ENCODE peak calls at places on chromosomes 5 and 9, in nine cellular contexts. L is stromal cell of bone marrow; X is mucosa of gallbladder; P is fibroblast of mammary gland; N is upper lobe of right lung; A is AG04450; B is activated naive CD4-positive, alpha-beta T cell; O is cerebellum; E is PC-3. T is an unnamed sample.

GRCh38 chr5:133235696-133236426 is 184.0 kb downstream of the HSPA4 start:
- DNase-seq in L (no peak), X (no peak), P (no peak), N (peak; percentile 11), A (no peak), B (no peak), O (no peak), E (peak; percentile 17), T (no peak)

GRCh38 chr9:76456202-76456926 is 2.6 kb upstream of the GCNT1 start:
- DNase-seq in L (no peak), X (peak; percentile 58), P (peak; percentile 18), N (no peak), A (peak; percentile 55), B (no peak), O (no peak), E (peak; percentile 7), T (no peak)

GRCh38 chr5:1007221-1007680 is 1.4 kb upstream of the NKD2 start:
- DNase-seq in L (no peak), X (no peak), P (no peak), N (peak; percentile 64), A (no peak), B (no peak), O (no peak), E (no peak), T (peak; percentile 53)

GRCh38 chr5:120463991-120464626 is at the start of gene PRR16:
- DNase-seq in L (peak; percentile 60), X (no peak), P (peak; percentile 63), N (peak; percentile 72), A (no peak), B (no peak), O (peak; percentile 80), E (peak; percentile 56), T (peak; percentile 77)

GRCh38 chr9:37471942-37472679 is 6.9 kb upstream of the ZBTB5 start:
- DNase-seq in L (no peak), X (peak; percentile 42), P (peak; percentile 90), N (no peak), A (peak; percentile 83), B (no peak), O (no peak), E (peak; percentile 96), T (no peak)

GRCh38 chr5:5364932-5365331 is 57.5 kb upstream of the ICE1 start:
- DNase-seq in L (no peak), X (no peak), P (no peak), N (no peak), A (no peak), B (no peak), O (no peak), E (no peak), T (no peak)

GRCh38 chr9:98022447-98022846 is 34.1 kb upstream of the NANS start:
- DNase-seq in L (no peak), X (no peak), P (peak; percentile 52), N (no peak), A (no peak), B (no peak), O (no peak), E (no peak), T (no peak)

GRCh38 chr9:78927099-78927940 is 630.4 kb downstream of the PSAT1 start:
- DNase-seq in L (no peak), X (no peak), P (no peak), N (no peak), A (no peak), B (no peak), O (no peak), E (peak; percentile 9), T (no peak)

GRCh38 chr5:116409591-116410296 is 164.9 kb downstream of the SEMA6A start:
- DNase-seq in L (no peak), X (no peak), P (no peak), N (no peak), A (no peak), B (no peak), O (peak; percentile 53), E (no peak), T (no peak)

T was measured in cardiac septum.